ENCODE peak calls at places on chromosome 21, in eight cellular contexts. B is CD8-positive, alpha-beta memory T cell; O is right lobe of liver; V is Ammon's horn; R is effector CD4-positive, alpha-beta T cell; G is activated naive CD8-positive, alpha-beta T cell treated with anti-CD3 and anti-CD28 coated beads, Interleukin-2, amount 10 ng/mL, durations not matched to agents 7 days and 5 days; A is breast epithelium; P is GOT3. E is an unnamed sample.

GRCh38 chr21:34519013-34519412 is 7.0 kb upstream of the KCNE1 start:
- DNase-seq in G (no peak), V (no peak), B (no peak), P (no peak), O (peak), R (no peak), A (no peak), E (no peak)

GRCh38 chr21:43304621-43305335 is 122.2 kb downstream of the SIK1 start:
- DNase-seq in V (no peak), B (no peak), P (no peak), A (no peak), O (peak), R (no peak), G (peak), E (peak)

GRCh38 chr21:33029512-33029921 is 3.8 kb downstream of the OLIG2 start:
- DNase-seq in P (no peak), R (no peak), V (no peak), O (no peak), B (no peak), G (no peak), A (no peak), E (no peak)

GRCh38 chr21:14523234-14523633 is 22.9 kb downstream of the SAMSN1 start:
- DNase-seq in O (no peak), A (no peak), V (peak), B (no peak), R (no peak), G (no peak), P (no peak), E (no peak)

GRCh38 chr21:39527664-39528381 is 76.1 kb downstream of the SH3BGR start:
- DNase-seq in A (no peak), B (no peak), G (no peak), O (peak), P (no peak), R (no peak), V (no peak), E (no peak)

GRCh38 chr21:21851657-21852056 is 853.4 kb downstream of the NCAM2 start:
- DNase-seq in V (peak), R (no peak), G (no peak), O (no peak), B (no peak), A (no peak), P (no peak), E (no peak)

GRCh38 chr21:33025471-33026298 is at the start of gene OLIG2:
- DNase-seq in R (no peak), V (peak), O (no peak), B (no peak), P (no peak), G (peak), A (no peak), E (peak)

GRCh38 chr21:45277101-45278045 is 10.3 kb downstream of the POFUT2 start:
- DNase-seq in R (no peak), B (no peak), G (no peak), A (peak), O (peak), V (no peak), P (no peak), E (peak)

GRCh38 chr21:44926364-44927101 is 5.8 kb upstream of the ITGB2 start:
- DNase-seq in V (no peak), B (peak), R (peak), O (peak), A (no peak), P (no peak), G (peak), E (peak)

GRCh38 chr21:34078915-34079314 is 5.5 kb downstream of the MRPS6 start:
- DNase-seq in R (no peak), V (no peak), O (no peak), B (peak), G (no peak), P (no peak), A (no peak), E (no peak)

GRCh38 chr21:27021046-27021445 is 54.2 kb upstream of the ADAMTS5 start:
- DNase-seq in P (no peak), R (no peak), B (no peak), G (no peak), V (no peak), O (no peak), A (no peak), E (no peak)

GRCh38 chr21:44931501-44932365 is 8.1 kb upstream of the SLX9 start:
- DNase-seq in V (no peak), P (no peak), B (no peak), O (peak), R (no peak), G (peak), A (no peak), E (no peak)

GRCh38 chr21:15272171-15272570 is 207.4 kb upstream of the NRIP1 start:
- DNase-seq in P (no peak), R (no peak), O (no peak), G (no peak), A (no peak), V (no peak), B (no peak), E (no peak)

GRCh38 chr21:21612446-21612845 is 614.2 kb downstream of the NCAM2 start:
- DNase-seq in P (no peak), R (no peak), G (no peak), O (no peak), A (no peak), B (no peak), V (peak), E (no peak)